ENCODE peak calls at places on chromosome X, in four cellular contexts. F, V, Z and Q are unnamed samples.

GRCh38 chrX:54301516-54301915 is 56.3 kb downstream of the WNK3 start:
- DNase-seq in F (no peak), V (no peak), Z (no peak), Q (no peak)

GRCh38 chrX:68895339-68896250 is 66.8 kb downstream of the EFNB1 start:
- DNase-seq in F (peak), V (peak), Z (no peak), Q (no peak)

GRCh38 chrX:36431819-36432218 is 512.3 kb downstream of the CFAP47 start:
- DNase-seq in F (no peak), V (no peak), Z (no peak), Q (peak)

GRCh38 chrX:136437774-136438173 is 50.0 kb upstream of the BRS3 start:
- DNase-seq in F (no peak), V (no peak), Z (no peak), Q (no peak)

GRCh38 chrX:12583543-12583942 is 207.7 kb upstream of the PRPS2 start:
- DNase-seq in F (no peak), V (no peak), Z (no peak), Q (no peak)

GRCh38 chrX:15594371-15594770 is 6.4 kb downstream of the ACE2 start:
- DNase-seq in F (no peak), V (no peak), Z (no peak), Q (no peak)

GRCh38 chrX:118189628-118190027 is 73.0 kb upstream of the KLHL13 start:
- DNase-seq in F (no peak), V (no peak), Z (no peak), Q (no peak)

GRCh38 chrX:107842715-107843400 is 17.2 kb downstream of the MID2 start:
- DNase-seq in F (no peak), V (no peak), Z (no peak), Q (no peak)

GRCh38 chrX:139949703-139950102 is 15.6 kb downstream of the CXorf66 start:
- DNase-seq in F (no peak), V (no peak), Z (no peak), Q (peak)

DNA sequence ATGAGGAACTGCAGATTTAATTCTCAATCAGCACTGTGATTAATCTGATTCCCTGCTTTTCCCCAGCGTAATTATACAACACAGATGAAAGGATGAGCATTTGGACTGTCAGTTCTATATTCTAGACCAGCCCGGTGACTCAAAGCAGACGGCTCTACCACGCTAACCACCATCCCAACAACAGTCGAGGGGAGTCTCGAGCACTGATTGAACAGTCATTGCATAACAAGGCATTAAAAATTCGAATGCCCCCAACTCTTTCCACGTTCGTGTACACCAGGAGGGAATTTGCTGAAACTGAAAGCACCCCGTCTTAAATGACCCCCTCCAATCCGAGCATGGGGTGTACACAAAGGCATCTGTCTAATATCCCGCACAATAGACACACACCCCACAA is 1.2 kb downstream of the CASK start:
- DNase-seq in F (no peak), V (no peak), Z (no peak), Q (no peak)
- TF ChIP-seq CEBPB in F (no peak), V (no peak), Z (no peak), Q (no peak)

DNA sequence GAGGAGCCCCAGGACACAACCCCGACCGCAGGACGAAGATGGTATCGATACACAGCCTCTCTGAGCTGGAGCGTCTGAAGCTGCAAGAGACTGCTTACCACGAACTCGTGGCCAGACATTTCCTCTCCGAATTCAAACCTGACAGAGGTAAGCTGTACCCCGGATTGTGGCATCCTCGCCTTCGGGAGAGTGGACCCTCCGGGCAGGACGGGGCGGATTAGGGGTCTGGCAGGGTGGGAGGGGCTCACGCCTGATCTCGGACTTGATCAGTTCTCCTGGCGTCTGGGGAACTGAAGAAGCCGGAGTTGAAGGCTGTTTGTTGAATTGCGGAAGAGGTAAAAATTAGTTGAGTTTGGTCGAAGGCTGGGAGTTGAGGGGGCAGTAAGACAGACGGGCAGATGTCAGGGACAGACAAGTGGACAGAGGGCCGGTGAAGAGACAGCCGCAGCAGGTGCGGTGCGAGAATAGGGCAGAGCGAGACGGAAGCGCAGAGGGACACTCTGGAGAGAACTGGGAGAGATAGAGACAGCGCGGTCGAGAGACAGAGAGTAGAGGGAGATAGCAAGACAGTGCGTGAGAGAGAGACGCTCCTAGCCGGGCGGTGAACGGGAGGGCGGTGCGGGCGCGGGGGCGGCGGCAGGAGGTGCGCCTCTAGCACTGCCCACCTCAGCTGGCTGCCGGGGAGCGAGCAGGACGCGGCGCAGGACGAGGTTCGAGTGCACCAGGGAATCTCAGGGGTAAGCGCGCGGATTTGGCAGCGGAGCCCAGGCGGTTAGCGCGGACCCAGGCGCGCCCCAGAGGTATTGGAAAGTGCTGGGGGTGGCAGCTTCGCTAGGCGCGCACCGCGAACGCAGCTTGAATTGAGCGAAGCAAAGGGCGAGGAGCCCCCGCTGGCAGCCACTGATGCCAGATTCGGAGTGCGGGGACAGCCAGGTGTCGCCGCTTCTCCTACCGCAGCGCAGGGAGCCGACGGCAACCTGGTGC is 23.9 kb downstream of the ARHGAP36 start:
- DNase-seq in F (no peak), V (no peak), Z (peak), Q (no peak)
- H3K4me3 ChIP-seq in F (no peak), V (no peak), Z (peak), Q (no peak)

GRCh38 chrX:1368385-1368698 is 23.6 kb downstream of the SLC25A6 start:
- DNase-seq in F (no peak), V (no peak), Z (no peak), Q (no peak)
- TF ChIP-seq RNF2 in F (no peak), V (no peak), Z (no peak), Q (no peak)

GRCh38 chrX:38768079-38768478 is 33.2 kb upstream of the MID1IP1 start:
- DNase-seq in F (peak), V (no peak), Z (no peak), Q (no peak)
- TF ChIP-seq CEBPB in F (no peak), V (no peak), Z (no peak), Q (no peak)

GRCh38 chrX:39688219-39688575 is 409.6 kb downstream of the BCOR start:
- DNase-seq in F (no peak), V (no peak), Z (no peak), Q (no peak)
- H3K4me3 ChIP-seq in F (no peak), V (no peak), Z (peak), Q (peak)

GRCh38 chrX:9318213-9318612 is 146.6 kb upstream of the TBL1X start:
- DNase-seq in F (peak), V (no peak), Z (no peak), Q (no peak)
- TF ChIP-seq RNF2 in F (no peak), V (no peak), Z (no peak), Q (no peak)